ENCODE peak calls at places on chromosomes 16 and 17, in ten cellular contexts. X is heart left ventricle, C is fibroblast of lung, L is mesendoderm, W is H7, U is lung, S is cardiac fibroblast, D is psoas muscle, V is aorta, N is GM12864. H is an unnamed sample.

GRCh38 chr16:82432261-82432660 is 194.5 kb upstream of the CDH13 start:
- DNase-seq in C (no peak), V (no peak), L (no peak), W (no peak), S (no peak), X (no peak), D (no peak), N (no peak), U (no peak), H (no peak)

GRCh38 chr16:50538411-50539052 is 9.7 kb upstream of the NKD1 start:
- DNase-seq in N (no peak), S (no peak), D (no peak), V (no peak), W (no peak), X (no peak), U (no peak), L (peak; percentile 56), C (no peak), H (no peak)

GRCh38 chr17:66548659-66549311 is 246.4 kb downstream of the PRKCA start:
- DNase-seq in S (no peak), C (no peak), N (no peak), L (peak; percentile 54), X (no peak), D (no peak), U (no peak), W (no peak), V (no peak), H (no peak)

GRCh38 chr16:49961087-49961486 is 63.9 kb upstream of the CNEP1R1 start:
- DNase-seq in X (no peak), W (no peak), N (no peak), C (peak; percentile 28), S (peak; percentile 25), D (no peak), L (no peak), U (no peak), V (no peak), H (no peak)

GRCh38 chr17:57662644-57663308 is 82.3 kb downstream of the CCDC182 start:
- DNase-seq in N (no peak), L (peak; percentile 98), W (peak; percentile 98), U (peak; percentile 94), X (peak; percentile 97), S (peak; percentile 98), C (peak; percentile 99), V (peak; percentile 99), D (peak; percentile 97), H (peak; percentile 97)

GRCh38 chr16:88569614-88569984 is 604 bp upstream of the ZC3H18 start:
- DNase-seq in V (no peak), X (no peak), U (no peak), C (no peak), S (peak; percentile 7), W (peak; percentile 84), L (no peak), D (peak; percentile 29), N (no peak), H (no peak)

GRCh38 chr16:29894352-29894751 is 5.0 kb downstream of the SEZ6L2 start:
- DNase-seq in D (no peak), N (no peak), L (no peak), X (no peak), C (no peak), S (no peak), U (no peak), V (no peak), W (no peak), H (no peak)

GRCh38 chr16:66367968-66368891 is 1.7 kb downstream of the CDH5 start:
- DNase-seq in W (peak; percentile 78), U (no peak), V (no peak), D (peak; percentile 37), S (no peak), X (peak; percentile 52), C (no peak), N (no peak), L (no peak), H (no peak)

GRCh38 chr16:8959921-8960787 is 3.6 kb downstream of the USP7 start:
- DNase-seq in L (peak; percentile 43), W (peak; percentile 66), D (no peak), V (peak; percentile 24), U (no peak), C (peak; percentile 29), S (peak; percentile 41), X (no peak), N (no peak), H (no peak)

GRCh38 chr17:80656590-80656989 is 112.0 kb downstream of the RPTOR start:
- DNase-seq in L (no peak), C (no peak), U (no peak), N (peak; percentile 31), V (no peak), W (no peak), S (no peak), D (no peak), X (no peak), H (no peak)

GRCh38 chr17:20063665-20064648 is 54.8 kb downstream of the SPECC1 start:
- DNase-seq in X (peak; percentile 65), N (peak; percentile 40), D (peak; percentile 89), V (peak; percentile 90), C (peak; percentile 96), S (peak; percentile 95), L (no peak), U (peak; percentile 74), W (no peak), H (peak; percentile 73)

GRCh38 chr16:66728117-66728787 is 23.2 kb downstream of the DYNC1LI2 start:
- DNase-seq in W (peak; percentile 57), V (peak; percentile 8), C (peak; percentile 83), S (peak; percentile 86), U (peak; percentile 39), D (no peak), L (peak; percentile 71), X (peak; percentile 30), N (no peak), H (peak; percentile 76)

DNA sequence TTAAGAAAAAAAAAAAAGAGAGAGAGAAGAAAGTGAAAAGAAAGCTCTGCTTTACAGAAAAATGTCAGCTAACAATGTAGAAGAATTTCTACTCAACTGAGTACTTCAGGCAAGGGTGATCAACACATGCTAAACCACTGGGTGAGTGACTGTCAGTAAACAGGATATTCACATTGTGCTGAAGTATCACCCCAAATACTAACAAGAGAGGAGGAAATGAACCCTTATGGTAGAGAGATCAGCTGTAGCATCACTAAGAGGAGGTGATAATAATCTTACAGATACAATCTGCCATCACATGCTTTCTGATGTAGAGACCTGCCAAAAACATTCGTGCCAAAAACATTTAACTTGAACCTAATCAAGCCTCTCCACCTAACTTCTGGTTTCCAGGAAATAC is 30.7 kb upstream of the ICAM2 start:
- DNase-seq in C (no peak), V (no peak), S (no peak), U (no peak), X (no peak), N (no peak), D (no peak), L (no peak), W (no peak), H (no peak)
- H3K4me3 ChIP-seq in C (no peak overlapping the region), V (no peak overlapping the region), S (no peak overlapping the region), U (no peak overlapping the region), X (no peak overlapping the region), N (no peak overlapping the region), D (no peak overlapping the region), L (no peak overlapping the region), W (no peak overlapping the region), H (no peak overlapping the region)

GRCh38 chr17:76198702-76199101 is 41.6 kb downstream of the RNF157 start:
- DNase-seq in W (no peak), X (no peak), S (no peak), U (no peak), C (no peak), N (no peak), V (no peak), L (no peak), D (no peak), H (no peak)

GRCh38 chr17:76196675-76197074 is 43.6 kb downstream of the RNF157 start:
- DNase-seq in N (no peak), C (peak; percentile 71), V (no peak), U (peak; percentile 43), D (peak; percentile 83), X (no peak), S (peak; percentile 38), W (no peak), L (no peak), H (no peak)

GRCh38 chr17:76195281-76196096 is 44.8 kb downstream of the RNF157 start:
- DNase-seq in V (no peak), L (no peak), S (no peak), X (no peak), C (no peak), N (no peak), W (no peak), U (no peak), D (no peak), H (no peak)

GRCh38 chr17:76199466-76199865 is 40.8 kb downstream of the RNF157 start:
- DNase-seq in X (no peak), D (no peak), S (no peak), C (no peak), U (no peak), L (no peak), N (no peak), W (no peak), V (no peak), H (no peak)

DNA sequence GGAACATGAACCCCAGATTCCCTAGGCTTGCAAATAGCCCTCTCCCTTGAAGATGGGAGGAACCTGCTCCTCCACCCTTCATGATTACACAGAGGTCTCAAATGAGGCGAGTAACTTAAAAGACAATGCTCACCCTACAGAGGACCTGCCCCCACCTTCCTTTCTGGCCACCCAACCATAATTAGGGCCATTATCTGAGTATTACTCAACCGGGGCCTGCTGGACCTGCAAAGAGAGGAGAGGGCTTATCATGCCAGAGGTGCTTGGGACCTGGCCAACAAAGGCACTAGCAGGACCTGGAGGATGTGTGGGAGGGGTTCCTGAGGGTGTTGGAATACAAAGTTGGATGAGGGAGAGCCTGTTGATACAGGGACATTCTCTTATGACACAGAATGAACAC is 42.4 kb downstream of the RNF157 start:
- DNase-seq in X (peak; percentile 11), L (no peak), V (no peak), N (no peak), C (no peak), W (no peak), D (no peak), U (no peak), S (peak; percentile 29), H (no peak)
- H3K4me3 ChIP-seq in X (no peak overlapping the region), L (no peak overlapping the region), V (no peak overlapping the region), N (no peak overlapping the region), C (no peak overlapping the region), W (no peak overlapping the region), D (no peak overlapping the region), U (no peak overlapping the region), S (no peak overlapping the region), H (no peak overlapping the region)

GRCh38 chr17:7740481-7741001 is 23.0 kb downstream of the DNAH2 start:
- DNase-seq in N (no peak), U (no peak), S (no peak), W (no peak), L (no peak), C (no peak), V (no peak), D (no peak), X (no peak), H (peak; percentile 26)
- H3K4me3 ChIP-seq in N (no peak overlapping the region), U (no peak overlapping the region), S (no peak overlapping the region), W (no peak overlapping the region), L (no peak overlapping the region), C (no peak overlapping the region), V (no peak overlapping the region), D (peak overlapping the region; percentile 42), X (peak overlapping the region; percentile 20), H (peak overlapping the region; percentile 9)

GRCh38 chr17:30380643-30381419 is 2.1 kb downstream of the CPD start:
- DNase-seq in N (no peak), D (no peak), C (no peak), U (no peak), S (no peak), V (no peak), X (no peak), L (no peak), W (no peak), H (no peak)
- H3K4me3 ChIP-seq in N (peak overlapping the region; percentile 83), D (peak overlapping the region; percentile 95), C (peak overlapping the region; percentile 65), U (peak overlapping the region; percentile 24), S (peak overlapping the region; percentile 78), V (peak overlapping the region; percentile 98), X (peak overlapping the region; percentile 89), L (no peak overlapping the region), W (no peak overlapping the region), H (peak overlapping the region; percentile 77)